ENCODE peak calls at places on chromosomes 2 and 18, in seven cellular contexts. B, S, R, L, K, T and C are unnamed samples.
A peak's percentile ranks its signal among the peaks of the same experiment; 100 is the strongest.

GRCh38 chr2:71694501-71695234 is 241.3 kb downstream of the DYSF start:
- DNase-seq in S (no peak), L (no peak), T (no peak), B (no peak), K (no peak), R (no peak), C (no peak)

GRCh38 chr2:157364257-157364974 is 38.8 kb upstream of the ERMN start:
- DNase-seq in T (no peak), R (no peak), L (no peak), K (no peak), S (no peak), B (peak; percentile 87), C (no peak)

GRCh38 chr18:63237911-63238710 is 81.5 kb downstream of the BCL2 start:
- DNase-seq in S (no peak), K (peak; percentile 67), B (no peak), R (peak; percentile 31), L (no peak), T (peak; percentile 17), C (no peak)

GRCh38 chr2:25835906-25836305 is 42.4 kb downstream of the ASXL2 start:
- DNase-seq in S (no peak), K (no peak), R (no peak), B (no peak), T (no peak), L (no peak), C (no peak)

GRCh38 chr2:27520316-27520715 is 23.7 kb downstream of the GCKR start:
- DNase-seq in L (no peak), R (no peak), B (no peak), S (no peak), K (no peak), T (no peak), C (no peak)

GRCh38 chr2:176643711-176644110 is 374.5 kb downstream of the MTX2 start:
- DNase-seq in T (no peak), R (no peak), L (no peak), S (peak; percentile 19), B (no peak), K (peak; percentile 26), C (peak; percentile 62)

GRCh38 chr18:60668583-60668982 is 296.0 kb upstream of the MC4R start:
- DNase-seq in B (no peak), S (no peak), R (no peak), K (no peak), L (no peak), T (no peak), C (no peak)

GRCh38 chr2:134137182-134137595 is 116.7 kb upstream of the MGAT5 start:
- DNase-seq in K (no peak), T (no peak), L (no peak), B (no peak), S (no peak), R (no peak), C (no peak)

GRCh38 chr2:83323055-83323454 is 1136.0 kb downstream of the SUCLG1 start:
- DNase-seq in R (no peak), T (no peak), S (no peak), B (no peak), L (no peak), K (no peak), C (no peak)

GRCh38 chr2:241036397-241036963 is 38.1 kb downstream of the SNED1 start:
- DNase-seq in R (no peak), K (peak; percentile 20), S (peak; percentile 62), L (no peak), T (no peak), B (peak; percentile 44), C (no peak)

GRCh38 chr2:240624011-240624949 is 1.0 kb upstream of the GPR35 start:
- DNase-seq in K (no peak), R (no peak), B (no peak), S (no peak), T (no peak), L (no peak), C (no peak)

GRCh38 chr18:73923866-73924265 is 223.8 kb downstream of the FBXO15 start:
- DNase-seq in S (no peak), T (no peak), R (no peak), B (no peak), K (no peak), L (no peak), C (no peak)

GRCh38 chr2:46074501-46074900 is 222.7 kb upstream of the EPAS1 start:
- DNase-seq in L (no peak), S (no peak), K (no peak), T (no peak), B (no peak), R (no peak), C (no peak)

GRCh38 chr2:64474200-64474630 is 20.3 kb downstream of the LGALSL start:
- DNase-seq in B (no peak), T (no peak), L (no peak), S (no peak), K (no peak), R (no peak), C (no peak)

GRCh38 chr2:5690718-5691658 is 1.2 kb upstream of the SOX11 start:
- DNase-seq in T (no peak), R (no peak), S (no peak), B (no peak), K (no peak), L (no peak), C (peak; percentile 92)

GRCh38 chr18:63974991-63975390 is 5.1 kb downstream of the SERPINB8 start:
- DNase-seq in S (no peak), R (peak; percentile 21), K (peak; percentile 20), L (no peak), T (no peak), B (no peak), C (no peak)

GRCh38 chr2:20429528-20429927 is 17.3 kb upstream of the RHOB start:
- DNase-seq in L (no peak), K (no peak), R (no peak), S (no peak), B (no peak), T (no peak), C (no peak)

GRCh38 chr2:8676191-8676914 is 5.5 kb upstream of the ID2 start:
- DNase-seq in K (no peak), L (no peak), S (no peak), T (no peak), R (no peak), B (no peak), C (peak; percentile 90)

GRCh38 chr2:157032019-157032418 is 225.5 kb upstream of the GALNT5 start:
- DNase-seq in S (no peak), R (peak; percentile 97), B (no peak), L (no peak), K (peak; percentile 46), T (no peak), C (peak; percentile 1)

GRCh38 chr2:25829377-25829704 is 48.9 kb downstream of the ASXL2 start:
- DNase-seq in R (no peak), S (no peak), L (no peak), K (peak; percentile 28), B (no peak), T (no peak), C (no peak)

GRCh38 chr2:159084395-159085370 is 116.2 kb downstream of the TANC1 start:
- DNase-seq in T (no peak), K (no peak), B (no peak), R (no peak), L (no peak), S (no peak), C (no peak)

GRCh38 chr2:198100323-198100722 is 295.9 kb downstream of the PLCL1 start:
- DNase-seq in T (no peak), S (peak; percentile 6), B (no peak), R (no peak), K (no peak), L (no peak), C (no peak)

DNA sequence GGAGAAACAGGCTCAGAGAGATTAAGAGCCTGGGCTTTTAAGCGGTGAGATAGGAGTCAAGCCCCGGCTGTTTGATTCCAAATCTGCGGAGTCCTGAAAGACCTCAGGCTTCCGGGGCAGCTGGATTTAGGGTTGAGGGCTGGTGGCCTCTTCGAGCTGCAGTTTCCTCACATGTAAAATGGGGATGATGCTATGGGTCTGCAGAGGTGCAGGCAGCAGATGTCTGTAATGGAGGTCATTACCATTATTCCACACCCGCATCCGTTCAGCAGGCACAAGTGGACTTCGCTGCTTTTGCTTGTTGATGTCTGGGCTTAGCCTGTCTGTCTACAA is 175.6 kb upstream of the HS6ST1 start:
- DNase-seq in S (no peak), K (no peak), L (no peak), B (no peak), R (no peak), T (no peak), C (peak; percentile 36)
- TF ChIP-seq SIN3A in S (no peak), K (no peak), L (no peak), B (no peak), R (no peak), T (no peak), C (no peak)

GRCh38 chr18:11482271-11482670 is 127.1 kb upstream of the SLC35G4 start:
- DNase-seq in T (no peak), S (no peak), B (no peak), L (no peak), K (no peak), R (no peak), C (no peak)

GRCh38 chr18:11494093-11494492 is 115.3 kb upstream of the SLC35G4 start:
- DNase-seq in L (no peak), T (no peak), K (peak; percentile 81), B (no peak), S (no peak), R (no peak), C (no peak)

GRCh38 chr18:11487390-11487789 is 122.0 kb upstream of the SLC35G4 start:
- DNase-seq in R (no peak), L (no peak), K (no peak), B (no peak), T (no peak), S (no peak), C (peak; percentile 7)

GRCh38 chr18:11489266-11489899 is 120.0 kb upstream of the SLC35G4 start:
- DNase-seq in S (no peak), K (no peak), T (no peak), R (no peak), B (no peak), L (no peak), C (no peak)

GRCh38 chr18:11488175-11488574 is 121.2 kb upstream of the SLC35G4 start:
- DNase-seq in L (no peak), T (no peak), R (no peak), B (no peak), K (no peak), S (no peak), C (no peak)
- TF ChIP-seq SIN3A in L (no peak), T (no peak), R (no peak), B (no peak), K (no peak), S (no peak), C (no peak)

DNA sequence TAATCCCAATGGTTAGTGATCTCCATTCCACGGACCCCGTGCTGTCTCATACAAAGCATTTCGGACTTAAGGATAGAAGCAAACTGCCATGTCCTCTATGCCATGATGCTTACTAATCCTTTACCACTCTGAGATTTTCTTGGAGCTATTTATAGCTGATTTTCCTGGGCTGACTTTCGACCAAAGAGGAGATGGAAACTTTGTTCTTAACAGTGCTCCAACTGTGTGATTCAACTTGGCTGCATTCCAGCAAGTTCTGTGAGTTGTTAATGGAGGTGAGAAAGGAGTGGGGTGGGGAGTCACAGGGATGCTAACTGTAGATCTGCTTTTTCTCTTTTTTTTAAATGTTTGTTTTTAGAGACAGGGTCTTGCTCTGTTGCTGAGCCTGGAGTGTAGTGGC is 45.5 kb upstream of the MSH2 start:
- DNase-seq in T (no peak), K (peak; percentile 51), S (peak; percentile 28), L (no peak), B (no peak), R (no peak), C (no peak)
- TF ChIP-seq SIN3A in T (no peak), K (no peak), S (no peak), L (no peak), B (no peak), R (no peak), C (no peak)

GRCh38 chr2:15945909-15946705 is 5.8 kb downstream of the MYCN start:
- DNase-seq in T (no peak), S (no peak), L (no peak), R (no peak), B (no peak), K (no peak), C (no peak)
- TF ChIP-seq SIN3A in T (no peak), S (no peak), L (no peak), R (no peak), B (no peak), K (no peak), C (no peak)